ENCODE peak calls at places on chromosomes 13 and 19, in nine cellular contexts. One of them, this sample, is unnamed.

GRCh38 chr19:615619-616018 is 17.7 kb downstream of the POLRMT start:
- DNase-seq in GM04504: no peak
- DNase-seq in KBM-7: no peak
- DNase-seq in ecto neural progenitor cell: no peak
- DNase-seq in NAMALWA: no peak
- DNase-seq in posterior cingulate gyrus: no peak
- DNase-seq in AG08395: no peak
- DNase-seq in cardiac muscle cell: peak
- DNase-seq in lower lobe of right lung: no peak
- DNase-seq in this sample: no peak

GRCh38 chr13:27415116-27415515 is 9.3 kb upstream of the GTF3A start:
- DNase-seq in AG08395: no peak
- DNase-seq in GM04504: no peak
- DNase-seq in NAMALWA: no peak
- DNase-seq in ecto neural progenitor cell: no peak
- DNase-seq in posterior cingulate gyrus: no peak
- DNase-seq in KBM-7: no peak
- DNase-seq in lower lobe of right lung: no peak
- DNase-seq in cardiac muscle cell: no peak
- DNase-seq in this sample: no peak

GRCh38 chr13:25203256-25203794 is 31.2 kb upstream of the AMER2 start:
- DNase-seq in GM04504: no peak
- DNase-seq in NAMALWA: no peak
- DNase-seq in lower lobe of right lung: no peak
- DNase-seq in posterior cingulate gyrus: no peak
- DNase-seq in cardiac muscle cell: no peak
- DNase-seq in AG08395: no peak
- DNase-seq in ecto neural progenitor cell: no peak
- DNase-seq in KBM-7: no peak
- DNase-seq in this sample: no peak

GRCh38 chr13:100564444-100565223 is 24.0 kb downstream of the GGACT start:
- DNase-seq in GM04504: no peak
- DNase-seq in KBM-7: no peak
- DNase-seq in NAMALWA: no peak
- DNase-seq in ecto neural progenitor cell: no peak
- DNase-seq in posterior cingulate gyrus: no peak
- DNase-seq in lower lobe of right lung: no peak
- DNase-seq in AG08395: no peak
- DNase-seq in cardiac muscle cell: no peak
- DNase-seq in this sample: no peak

GRCh38 chr13:28611654-28612131 is 47.2 kb upstream of the POMP start:
- DNase-seq in cardiac muscle cell: peak
- DNase-seq in posterior cingulate gyrus: no peak
- DNase-seq in KBM-7: peak
- DNase-seq in ecto neural progenitor cell: no peak
- DNase-seq in lower lobe of right lung: no peak
- DNase-seq in AG08395: no peak
- DNase-seq in NAMALWA: no peak
- DNase-seq in GM04504: no peak
- DNase-seq in this sample: no peak

GRCh38 chr19:4969772-4970531 is 1.0 kb downstream of the KDM4B start:
- DNase-seq in ecto neural progenitor cell: peak
- DNase-seq in cardiac muscle cell: peak
- DNase-seq in KBM-7: peak
- DNase-seq in AG08395: peak
- DNase-seq in NAMALWA: peak
- DNase-seq in GM04504: no peak
- DNase-seq in lower lobe of right lung: no peak
- DNase-seq in posterior cingulate gyrus: no peak
- DNase-seq in this sample: no peak

GRCh38 chr19:18283338-18283737 is 1.9 kb upstream of the JUND start:
- DNase-seq in cardiac muscle cell: no peak
- DNase-seq in AG08395: no peak
- DNase-seq in lower lobe of right lung: no peak
- DNase-seq in posterior cingulate gyrus: no peak
- DNase-seq in NAMALWA: no peak
- DNase-seq in GM04504: no peak
- DNase-seq in ecto neural progenitor cell: no peak
- DNase-seq in KBM-7: no peak
- DNase-seq in this sample: no peak

GRCh38 chr19:55461974-55462628 is 659 bp upstream of the ISOC2 start:
- DNase-seq in cardiac muscle cell: peak
- DNase-seq in AG08395: peak
- DNase-seq in KBM-7: no peak
- DNase-seq in ecto neural progenitor cell: peak
- DNase-seq in lower lobe of right lung: no peak
- DNase-seq in GM04504: no peak
- DNase-seq in posterior cingulate gyrus: no peak
- DNase-seq in NAMALWA: no peak
- DNase-seq in this sample: no peak

GRCh38 chr19:41350735-41351338 is 2.9 kb downstream of the TGFB1 start:
- DNase-seq in GM04504: no peak
- DNase-seq in lower lobe of right lung: no peak
- DNase-seq in cardiac muscle cell: peak
- DNase-seq in AG08395: peak
- DNase-seq in NAMALWA: no peak
- DNase-seq in KBM-7: peak
- DNase-seq in ecto neural progenitor cell: no peak
- DNase-seq in posterior cingulate gyrus: no peak
- DNase-seq in this sample: no peak

GRCh38 chr19:54133312-54133956 is 4.1 kb upstream of the CNOT3 start:
- DNase-seq in NAMALWA: peak
- DNase-seq in posterior cingulate gyrus: no peak
- DNase-seq in GM04504: no peak
- DNase-seq in cardiac muscle cell: peak
- DNase-seq in KBM-7: no peak
- DNase-seq in lower lobe of right lung: no peak
- DNase-seq in AG08395: no peak
- DNase-seq in ecto neural progenitor cell: peak
- DNase-seq in this sample: no peak

GRCh38 chr19:49786432-49786831 is 19.6 kb downstream of the AP2A1 start:
- DNase-seq in AG08395: peak
- DNase-seq in ecto neural progenitor cell: no peak
- DNase-seq in NAMALWA: no peak
- DNase-seq in cardiac muscle cell: peak
- DNase-seq in lower lobe of right lung: no peak
- DNase-seq in posterior cingulate gyrus: no peak
- DNase-seq in GM04504: peak
- DNase-seq in KBM-7: no peak
- DNase-seq in this sample: no peak

GRCh38 chr13:59744747-59745394 is 418.9 kb downstream of the DIAPH3 start:
- DNase-seq in GM04504: no peak
- DNase-seq in posterior cingulate gyrus: no peak
- DNase-seq in AG08395: no peak
- DNase-seq in ecto neural progenitor cell: no peak
- DNase-seq in NAMALWA: no peak
- DNase-seq in KBM-7: no peak
- DNase-seq in lower lobe of right lung: no peak
- DNase-seq in cardiac muscle cell: peak
- DNase-seq in this sample: no peak